ENCODE peak calls at places on chromosome 9, in ten cellular contexts. Q is kidney; L is CD4-positive, alpha-beta T cell; C is A673; Y is SK-N-SH; H is endodermal cell; G is BJ; O is heart left ventricle; M is thoracic aorta; N is GM20000. X is an unnamed sample.

GRCh38 chr9:959105-959504 is 17.4 kb upstream of the DMRT3 start:
- DNase-seq in O (no peak), M (no peak), N (no peak), C (no peak), Q (no peak), H (no peak), Y (no peak), G (no peak), L (no peak), X (no peak)

GRCh38 chr9:118829334-118829733 is 539.9 kb downstream of the BRINP1 start:
- DNase-seq in N (no peak), L (no peak), O (no peak), Y (peak), M (no peak), Q (no peak), C (no peak), H (no peak), G (no peak), X (no peak)

GRCh38 chr9:95508242-95508967 is 8.4 kb downstream of the PTCH1 start:
- DNase-seq in Y (peak), L (no peak), G (no peak), Q (peak), H (peak), C (peak), M (no peak), N (peak), O (no peak), X (peak)

GRCh38 chr9:94011134-94011533 is 56.0 kb upstream of the BARX1 start:
- DNase-seq in Q (no peak), O (no peak), M (no peak), C (no peak), G (no peak), Y (no peak), H (no peak), L (no peak), N (no peak), X (no peak)

GRCh38 chr9:86741311-86742215 is 205.7 kb downstream of the GAS1 start:
- DNase-seq in N (no peak), L (no peak), Y (no peak), G (no peak), O (peak), Q (no peak), M (no peak), C (peak), H (peak), X (no peak)

GRCh38 chr9:2780846-2781245 is 63.0 kb downstream of the PUM3 start:
- DNase-seq in N (no peak), Y (no peak), O (no peak), M (no peak), L (no peak), H (no peak), Q (no peak), C (no peak), G (no peak), X (no peak)

GRCh38 chr9:91727316-91727861 is 222.6 kb downstream of the ROR2 start:
- DNase-seq in C (peak), O (no peak), M (no peak), H (peak), G (no peak), L (no peak), N (peak), Y (peak), Q (no peak), X (peak)

GRCh38 chr9:123550012-123550411 is 194.0 kb downstream of the CRB2 start:
- DNase-seq in G (no peak), M (no peak), L (no peak), H (peak), N (no peak), C (no peak), O (no peak), Q (no peak), Y (peak), X (no peak)

GRCh38 chr9:106752581-106752980 is 110.4 kb upstream of the ZNF462 start:
- DNase-seq in N (no peak), C (no peak), Y (no peak), Q (no peak), M (no peak), G (no peak), O (no peak), L (no peak), H (peak), X (no peak)

GRCh38 chr9:38068616-38068865 is 486 bp downstream of the SHB start:
- DNase-seq in N (peak), O (peak), Y (peak), H (peak), Q (no peak), L (peak), G (no peak), C (peak), M (no peak), X (peak)

GRCh38 chr9:30967484-30967883 is 1417.0 kb upstream of the ACO1 start:
- DNase-seq in C (peak), G (no peak), H (no peak), M (no peak), O (no peak), Y (no peak), Q (no peak), L (no peak), N (no peak), X (no peak)

GRCh38 chr9:14107977-14108376 is 206.0 kb downstream of the NFIB start:
- DNase-seq in G (no peak), Y (no peak), M (no peak), Q (no peak), N (no peak), L (no peak), C (no peak), O (no peak), H (no peak), X (no peak)

GRCh38 chr9:17800397-17800796 is 221.5 kb downstream of the SH3GL2 start:
- DNase-seq in O (no peak), H (peak), Q (no peak), G (no peak), Y (no peak), M (no peak), L (no peak), C (no peak), N (no peak), X (no peak)

GRCh38 chr9:17799383-17799782 is 220.5 kb downstream of the SH3GL2 start:
- DNase-seq in Q (no peak), M (no peak), G (no peak), C (no peak), O (no peak), H (no peak), L (no peak), Y (no peak), N (no peak), X (no peak)

GRCh38 chr9:17807670-17808282 is 228.9 kb downstream of the SH3GL2 start:
- DNase-seq in C (no peak), N (no peak), L (no peak), O (no peak), M (no peak), Y (no peak), Q (no peak), H (no peak), G (no peak), X (no peak)

DNA sequence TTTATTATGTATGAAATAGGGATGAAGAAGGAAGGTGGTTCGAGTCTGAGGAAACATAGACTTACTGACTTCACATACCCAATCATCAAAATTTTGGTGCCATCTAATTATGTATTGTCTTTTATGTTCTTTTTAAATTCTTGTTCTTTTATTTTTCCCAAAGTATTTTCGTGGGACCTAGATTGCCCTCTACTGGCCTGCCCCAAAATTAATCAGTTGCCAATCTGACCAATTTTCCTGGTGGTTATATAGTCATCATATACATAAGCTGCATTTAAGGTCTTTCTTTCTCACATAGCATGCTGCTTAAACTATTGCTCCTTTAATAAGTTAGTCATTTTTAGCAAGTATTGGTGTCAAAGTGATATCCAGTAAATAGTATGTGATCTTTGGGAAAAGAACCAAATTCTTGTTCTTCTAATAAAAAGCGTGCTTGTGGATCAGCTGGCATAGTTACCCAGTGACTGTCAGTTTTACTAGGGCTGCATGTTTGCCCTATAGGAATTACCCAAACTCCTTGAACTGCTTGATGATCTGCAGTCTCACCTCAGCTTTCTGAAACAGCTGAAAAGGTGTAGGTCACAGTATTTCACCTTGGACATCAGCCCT is 223.5 kb downstream of the SH3GL2 start:
- DNase-seq in C (peak), Y (peak), Q (no peak), O (no peak), M (no peak), G (no peak), L (no peak), H (no peak), N (peak), X (no peak)
- TF ChIP-seq CTCF in C (peak), Y (peak), Q (peak), O (peak), M (no peak), G (peak), L (no peak), H (peak), N (peak), X (no peak)

GRCh38 chr9:97284798-97285197 is 22.7 kb upstream of the CCDC180 start:
- DNase-seq in O (no peak), L (no peak), H (no peak), Y (no peak), M (no peak), G (no peak), C (no peak), Q (no peak), N (no peak), X (no peak)
- TF ChIP-seq CTCF in O (no peak), L (peak), H (peak), Y (no peak), M (no peak), G (no peak), C (no peak), Q (no peak), N (no peak), X (no peak)

DNA sequence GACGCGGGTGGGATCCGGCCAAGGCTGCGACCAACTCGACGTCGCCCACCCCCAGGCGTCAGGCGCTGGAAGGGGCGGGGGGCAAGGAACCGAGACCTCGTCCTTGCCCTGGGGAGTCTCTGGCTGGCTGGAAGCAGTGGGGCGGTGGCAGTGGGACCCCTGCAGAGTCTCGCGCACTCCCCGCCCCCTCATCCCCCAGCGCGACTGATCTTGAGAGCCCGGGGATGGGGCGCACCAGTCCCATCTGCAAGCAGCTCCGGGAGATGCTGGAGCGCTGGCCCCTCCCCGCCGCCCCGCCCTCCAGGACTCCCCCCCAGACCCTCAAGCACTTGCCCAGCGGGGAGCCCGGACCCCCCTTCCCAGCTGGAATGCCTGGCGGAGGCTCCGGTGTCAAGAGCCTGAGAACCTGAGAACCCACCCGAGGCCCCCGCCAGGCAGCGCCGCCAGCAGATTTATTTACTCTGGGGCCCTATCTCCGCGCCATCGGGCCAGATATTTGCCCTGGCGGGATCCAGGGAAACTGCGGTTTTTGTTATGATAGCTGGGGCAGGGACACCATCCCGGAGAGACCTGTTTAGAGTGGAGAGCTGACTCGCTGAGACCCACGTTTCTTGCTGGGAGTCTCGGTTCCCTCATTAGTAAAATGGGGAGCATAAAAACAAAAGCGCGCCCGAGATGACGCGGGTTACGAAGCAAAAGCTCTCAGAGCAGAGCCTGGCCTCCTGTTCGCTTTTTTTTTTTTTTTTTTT is 1.2 kb downstream of the PRRT1B start:
- DNase-seq in O (no peak), Q (no peak), M (no peak), G (no peak), L (no peak), Y (peak), C (peak), H (peak), N (no peak), X (peak)
- TF ChIP-seq CTCF in O (no peak), Q (no peak), M (peak), G (peak), L (no peak), Y (no peak), C (no peak), H (peak), N (no peak), X (no peak)

DNA sequence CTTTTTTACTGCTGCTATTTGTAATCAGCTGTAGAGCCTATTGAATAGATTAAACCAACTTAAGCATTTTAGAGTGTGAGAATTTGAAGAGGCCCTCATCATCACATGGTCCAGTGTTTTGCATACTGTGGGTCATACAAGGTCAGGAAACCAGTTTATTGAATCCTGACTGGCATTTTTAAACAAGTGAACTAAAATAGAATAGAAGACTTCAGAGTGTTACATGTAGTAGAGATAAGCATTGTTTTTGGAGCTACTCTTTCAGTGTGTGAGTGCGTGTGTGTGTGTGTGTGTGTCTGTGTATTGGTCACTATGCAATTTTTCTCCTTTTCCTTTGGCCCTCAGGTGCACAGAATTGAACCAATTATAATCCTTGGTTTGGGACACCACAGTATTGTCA is 114.4 kb downstream of the SLC28A3 start:
- DNase-seq in L (no peak), M (no peak), Y (no peak), C (no peak), H (no peak), G (no peak), O (peak), N (no peak), Q (no peak), X (no peak)
- TF ChIP-seq CTCF in L (no peak), M (no peak), Y (no peak), C (no peak), H (no peak), G (no peak), O (no peak), N (no peak), Q (no peak), X (no peak)

DNA sequence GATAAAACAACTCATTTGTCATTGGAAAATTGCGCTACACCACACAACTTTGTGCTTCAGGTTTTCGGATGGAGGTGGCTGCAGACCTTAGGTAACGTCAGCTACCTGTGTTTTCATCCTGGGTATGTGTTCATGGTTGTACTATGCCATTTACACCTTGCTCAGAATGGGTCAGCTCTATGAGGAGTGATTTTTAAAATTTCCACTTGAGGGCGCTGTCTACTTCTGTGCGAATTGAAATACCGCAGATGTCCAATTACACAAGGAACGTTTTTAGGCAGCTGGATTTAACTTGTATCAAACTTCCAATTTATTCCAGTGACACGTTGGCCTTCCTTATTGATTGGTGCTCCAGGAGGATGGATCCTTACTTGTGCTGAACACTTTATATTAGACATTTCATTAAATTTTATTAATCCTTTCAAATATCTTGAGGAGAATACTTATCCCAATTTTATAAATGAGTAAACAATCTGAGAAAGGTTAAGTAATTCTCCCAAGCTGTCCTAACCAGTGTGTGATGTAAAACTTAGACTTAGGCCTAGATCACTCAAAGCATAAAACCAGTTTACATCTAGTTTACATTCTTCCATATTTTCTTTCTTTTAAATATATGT is 23.4 kb downstream of the DMRTA1 start:
- DNase-seq in Q (no peak), Y (peak), G (no peak), O (no peak), H (peak), M (no peak), C (peak), L (no peak), N (no peak), X (no peak)
- TF ChIP-seq CTCF in Q (peak), Y (peak), G (peak), O (peak), H (peak), M (peak), C (peak), L (no peak), N (no peak), X (no peak)

GRCh38 chr9:28365020-28365640 is 791.8 kb upstream of the C9orf72 start:
- DNase-seq in G (no peak), Y (no peak), H (peak), Q (no peak), M (no peak), C (peak), O (no peak), L (no peak), N (no peak), X (no peak)
- TF ChIP-seq CTCF in G (no peak), Y (no peak), H (peak), Q (peak), M (no peak), C (peak), O (no peak), L (no peak), N (no peak), X (no peak)